ENCODE peak calls at places on chromosomes 1 and 21, in six cellular contexts. J is HL-60, M is esophagus squamous epithelium, F is ovary, Y is AG04450, P is heart left ventricle. Z is an unnamed sample. For H3K27me3, the result is how much of the 10 kb centered on the place peaks cover.

GRCh38 chr1:158054721-158055120 is 61.3 kb downstream of the KIRREL1 start:
- DNase-seq in P (no peak), Y (no peak), M (no peak), J (no peak), F (no peak), Z (no peak)

GRCh38 chr1:13921190-13921589 is 221.2 kb downstream of the PRDM2 start:
- DNase-seq in P (no peak), J (no peak), F (no peak), Y (no peak), M (no peak), Z (no peak)

GRCh38 chr1:19322481-19322880 is 10.4 kb downstream of the SLC66A1 start:
- DNase-seq in F (no peak), P (no peak), J (no peak), M (no peak), Y (no peak), Z (no peak)

GRCh38 chr1:31605908-31606427 is 11.5 kb upstream of the HCRTR1 start:
- DNase-seq in F (no peak), P (no peak), J (no peak), Y (peak), M (no peak), Z (peak)

GRCh38 chr1:166083887-166084286 is 82.9 kb downstream of the FAM78B start:
- DNase-seq in M (no peak), F (no peak), P (no peak), Y (no peak), J (no peak), Z (no peak)

GRCh38 chr1:236141447-236142357 is 637 bp upstream of the GPR137B start:
- DNase-seq in F (peak), M (no peak), P (no peak), J (no peak), Y (no peak), Z (no peak)

GRCh38 chr1:7550261-7550850 is 220.7 kb upstream of the VAMP3 start:
- DNase-seq in J (no peak), F (no peak), P (no peak), Y (no peak), M (no peak), Z (no peak)

GRCh38 chr1:212293579-212293978 is 8.4 kb downstream of the PPP2R5A start:
- DNase-seq in Y (no peak), F (no peak), M (no peak), J (no peak), P (no peak), Z (no peak)

GRCh38 chr1:234836045-234836681 is 226.2 kb upstream of the IRF2BP2 start:
- DNase-seq in F (no peak), M (no peak), J (peak), P (no peak), Y (no peak), Z (no peak)

GRCh38 chr1:197911172-197911856 is 5.9 kb upstream of the LHX9 start:
- DNase-seq in M (no peak), J (no peak), Y (no peak), P (no peak), F (no peak), Z (no peak)

GRCh38 chr1:44339731-44340130 is 15.3 kb downstream of the ERI3 start:
- DNase-seq in J (no peak), M (no peak), P (no peak), Y (no peak), F (no peak), Z (no peak)

GRCh38 chr21:39837861-39838359 is 29.3 kb upstream of the PCP4 start:
- DNase-seq in M (no peak), F (no peak), P (no peak), Y (no peak), J (no peak), Z (no peak)

GRCh38 chr1:6349254-6349943 is 44.2 kb downstream of the ACOT7 start:
- DNase-seq in M (no peak), F (no peak), P (no peak), J (no peak), Y (no peak), Z (no peak)

GRCh38 chr1:172699111-172699510 is 40.2 kb downstream of the FASLG start:
- DNase-seq in M (no peak), Y (no peak), F (no peak), J (peak), P (no peak), Z (no peak)

GRCh38 chr1:9270290-9270900 is 22.3 kb upstream of the SPSB1 start:
- DNase-seq in P (no peak), M (no peak), Y (no peak), J (no peak), F (no peak), Z (no peak)
- H3K27me3 ChIP-seq in P (under half), M (under half), Y (under half), J (under half), F (under half), Z (under half)

GRCh38 chr1:147076442-147076841 is 95.8 kb downstream of the PRKAB2 start:
- DNase-seq in P (no peak), Y (no peak), M (no peak), J (no peak), F (no peak), Z (no peak)
- H3K27me3 ChIP-seq in P (half or more), Y (half or more), M (half or more), J (half or more), F (under half), Z (half or more)

GRCh38 chr1:33168556-33169289 is 13.1 kb downstream of the TRIM62 start:
- DNase-seq in P (no peak), M (no peak), Y (no peak), F (no peak), J (no peak), Z (no peak)

GRCh38 chr1:33171993-33172813 is 9.6 kb downstream of the TRIM62 start:
- DNase-seq in M (no peak), F (no peak), P (no peak), Y (no peak), J (no peak), Z (no peak)

GRCh38 chr1:33170351-33171274 is 11.2 kb downstream of the TRIM62 start:
- DNase-seq in F (no peak), J (no peak), Y (no peak), M (no peak), P (peak), Z (peak)

GRCh38 chr1:33167650-33168447 is 14.0 kb downstream of the TRIM62 start:
- DNase-seq in P (no peak), J (no peak), F (no peak), M (no peak), Y (no peak), Z (no peak)

DNA sequence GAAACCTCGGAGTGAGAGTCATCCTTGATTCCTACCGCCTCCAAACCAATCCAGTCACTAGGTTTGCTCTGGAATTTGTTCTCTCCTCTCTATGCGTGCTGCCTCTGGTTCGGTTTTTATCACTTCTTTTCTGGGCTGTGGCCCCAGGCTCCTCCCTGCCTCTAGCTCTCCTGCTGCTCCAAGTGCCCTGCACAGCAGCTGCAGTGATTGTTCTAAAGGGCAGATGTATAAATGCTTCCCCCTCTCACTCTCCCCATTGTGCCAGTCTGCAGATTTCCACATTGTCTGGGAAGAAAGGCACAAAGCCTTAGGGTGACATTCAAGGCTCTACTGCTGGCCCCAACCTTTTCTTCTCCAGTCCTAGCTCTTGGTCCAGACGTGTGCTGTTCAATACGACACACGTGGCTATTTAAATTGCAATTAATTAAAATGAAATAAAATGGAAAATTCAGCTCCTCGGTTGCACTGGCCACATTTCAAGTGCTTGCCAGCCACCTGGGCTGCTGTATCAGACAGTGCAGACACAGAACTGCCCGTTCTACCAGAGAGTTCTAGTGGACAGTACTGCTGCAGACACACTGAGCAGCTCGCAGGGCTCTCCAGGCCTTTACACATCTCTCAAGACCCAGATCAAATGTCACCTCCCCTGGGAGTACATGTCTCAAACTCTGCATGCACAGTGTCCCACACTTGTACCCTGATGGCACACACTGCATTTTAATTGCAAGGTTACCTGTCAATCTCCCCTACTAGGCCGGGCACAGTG is 12.4 kb downstream of the TRIM62 start:
- DNase-seq in M (no peak), Y (no peak), F (no peak), J (no peak), P (no peak), Z (no peak)
- H3K27me3 ChIP-seq in M (under half), Y (under half), F (under half), J (under half), P (under half), Z (under half)

GRCh38 chr1:22349302-22350043 is 102.2 kb upstream of the ZBTB40 start:
- DNase-seq in F (no peak), Y (no peak), J (no peak), P (no peak), M (no peak), Z (no peak)

GRCh38 chr1:22351757-22352080 is 99.9 kb upstream of the ZBTB40 start:
- DNase-seq in P (no peak), M (no peak), J (no peak), F (no peak), Y (no peak), Z (no peak)

GRCh38 chr1:22350171-22350961 is 101.3 kb upstream of the ZBTB40 start:
- DNase-seq in Y (no peak), P (no peak), F (no peak), M (no peak), J (no peak), Z (no peak)

GRCh38 chr1:22352896-22353295 is 98.8 kb upstream of the ZBTB40 start:
- DNase-seq in F (no peak), M (no peak), J (no peak), Y (no peak), P (no peak), Z (no peak)

DNA sequence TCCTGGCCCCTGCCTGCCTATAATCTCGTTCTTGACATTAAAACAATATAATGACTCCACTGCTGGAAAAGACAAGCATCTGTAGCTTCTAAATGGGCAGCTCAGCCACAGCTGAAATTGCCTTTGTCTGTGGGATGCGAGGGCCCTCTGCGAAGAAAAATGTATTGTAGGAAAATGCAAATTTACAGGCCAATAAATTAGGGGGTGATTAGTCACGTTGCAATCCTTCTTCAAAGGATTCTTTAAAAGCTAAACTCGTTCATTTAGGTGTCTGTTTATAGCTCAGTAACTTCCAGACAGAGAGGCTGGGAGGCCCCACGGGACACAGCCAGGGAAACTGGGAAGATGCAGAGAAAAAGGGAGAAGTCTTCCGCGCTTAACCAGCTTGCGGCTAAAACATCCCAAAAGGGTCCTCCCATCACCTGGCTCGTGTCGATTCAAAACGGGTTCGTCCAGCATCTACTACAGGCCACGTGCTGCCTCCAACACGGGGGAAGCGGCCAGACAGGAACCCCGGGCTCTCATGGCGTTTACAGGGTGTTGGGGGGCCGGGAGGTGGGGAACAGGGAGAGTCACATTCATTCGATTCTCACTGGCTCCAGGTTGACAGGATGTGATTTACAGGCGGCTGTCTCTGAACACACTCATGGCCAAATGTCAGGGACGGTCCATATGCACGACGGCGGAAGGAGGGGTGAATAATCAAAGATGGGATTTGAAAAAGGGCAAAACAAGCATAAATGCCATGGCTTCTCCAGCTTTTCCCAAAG is 100.5 kb upstream of the ZBTB40 start:
- DNase-seq in P (no peak), Y (no peak), J (no peak), F (no peak), M (no peak), Z (peak)
- H3K27me3 ChIP-seq in P (under half), Y (half or more), J (under half), F (under half), M (under half), Z (under half)

GRCh38 chr21:33069645-33069993 is 322 bp upstream of the OLIG1 start:
- DNase-seq in P (no peak), M (no peak), Y (no peak), F (no peak), J (no peak), Z (no peak)

GRCh38 chr21:33064623-33064996 is 5.3 kb upstream of the OLIG1 start:
- DNase-seq in Y (no peak), M (no peak), F (no peak), J (peak), P (no peak), Z (no peak)

GRCh38 chr21:33067457-33067856 is 2.5 kb upstream of the OLIG1 start:
- DNase-seq in P (no peak), Y (no peak), F (no peak), J (peak), M (no peak), Z (no peak)

GRCh38 chr21:33069243-33069642 is 698 bp upstream of the OLIG1 start:
- DNase-seq in P (no peak), F (no peak), Y (no peak), J (no peak), M (no peak), Z (no peak)

GRCh38 chr21:33067045-33067444 is 2.9 kb upstream of the OLIG1 start:
- DNase-seq in M (no peak), Y (no peak), F (no peak), J (no peak), P (no peak), Z (no peak)
- H3K27me3 ChIP-seq in M (under half), Y (half or more), F (under half), J (under half), P (half or more), Z (half or more)

GRCh38 chr1:3389093-3389833 is 65.2 kb upstream of the ARHGEF16 start:
- DNase-seq in P (no peak), F (no peak), M (no peak), Y (no peak), J (no peak), Z (no peak)
- H3K27me3 ChIP-seq in P (under half), F (under half), M (under half), Y (under half), J (under half), Z (under half)

GRCh38 chr1:223390618-223391017 is 2.6 kb upstream of the CCDC185 start:
- DNase-seq in J (no peak), M (no peak), Y (no peak), P (no peak), F (no peak), Z (no peak)

GRCh38 chr1:223394706-223395105 is 1.5 kb downstream of the CCDC185 start:
- DNase-seq in F (no peak), J (no peak), Y (no peak), M (no peak), P (no peak), Z (no peak)

GRCh38 chr1:223394242-223394641 is 1.0 kb downstream of the CCDC185 start:
- DNase-seq in M (no peak), J (no peak), F (no peak), P (no peak), Y (no peak), Z (no peak)

GRCh38 chr1:223393275-223394214 is at the start of gene CCDC185:
- DNase-seq in F (peak), P (no peak), Y (no peak), J (no peak), M (no peak), Z (no peak)
- H3K27me3 ChIP-seq in F (under half), P (under half), Y (under half), J (under half), M (under half), Z (under half)